ENCODE peak calls at places on chromosomes 5 and 9, in five cellular contexts. O, W, J, L and X are unnamed samples.
A peak's percentile ranks its signal among the peaks of the same experiment; 100 is the strongest.

GRCh38 chr5:19767987-19768386 is 220.0 kb downstream of the CDH18 start:
- DNase-seq in O (no peak), J (no peak), L (no peak), W (no peak), X (no peak)

GRCh38 chr5:87099246-87099914 is 168.3 kb upstream of the RASA1 start:
- DNase-seq in L (no peak), J (no peak), W (no peak), O (no peak), X (no peak)

GRCh38 chr9:131045300-131046092 is 36.5 kb downstream of the LAMC3 start:
- DNase-seq in W (peak; percentile 62), L (no peak), O (no peak), J (no peak), X (peak; percentile 19)

GRCh38 chr9:113570106-113570505 is 106.6 kb downstream of the RGS3 start:
- DNase-seq in J (no peak), L (no peak), O (peak; percentile 29), W (no peak), X (no peak)

GRCh38 chr5:82855893-82856292 is 221.3 kb downstream of the TMEM167A start:
- DNase-seq in O (no peak), W (no peak), J (no peak), L (no peak), X (peak; percentile 39)

GRCh38 chr5:75716715-75717081 is 539 bp downstream of the POC5 start:
- DNase-seq in J (no peak), L (no peak), W (peak; percentile 77), O (peak; percentile 81), X (peak; percentile 4)

GRCh38 chr5:135024956-135025729 is 8.9 kb downstream of the PITX1 start:
- DNase-seq in O (peak; percentile 51), W (peak; percentile 59), J (no peak), L (no peak), X (no peak)

GRCh38 chr5:120297621-120298020 is 166.5 kb upstream of the PRR16 start:
- DNase-seq in W (no peak), L (no peak), O (no peak), J (no peak), X (peak; percentile 5)

GRCh38 chr5:115262066-115262404 is 642 bp downstream of the PGGT1B start:
- DNase-seq in W (no peak), L (no peak), J (no peak), O (no peak), X (peak; percentile 44)

GRCh38 chr9:22189471-22189870 is 180.4 kb upstream of the CDKN2B start:
- DNase-seq in O (no peak), L (no peak), J (no peak), W (no peak), X (no peak)

GRCh38 chr5:148145916-148146315 is 22.4 kb upstream of the SPINK14 start:
- DNase-seq in J (no peak), L (no peak), O (no peak), W (no peak), X (peak; percentile 42)

GRCh38 chr9:115164511-115164974 is 46.6 kb upstream of the TNC start:
- DNase-seq in O (no peak), L (peak; percentile 14), J (peak; percentile 70), W (no peak), X (no peak)

GRCh38 chr9:130539473-130540223 is 39.7 kb upstream of the FUBP3 start:
- DNase-seq in W (no peak), L (peak; percentile 54), O (no peak), J (no peak), X (peak; percentile 80)

DNA sequence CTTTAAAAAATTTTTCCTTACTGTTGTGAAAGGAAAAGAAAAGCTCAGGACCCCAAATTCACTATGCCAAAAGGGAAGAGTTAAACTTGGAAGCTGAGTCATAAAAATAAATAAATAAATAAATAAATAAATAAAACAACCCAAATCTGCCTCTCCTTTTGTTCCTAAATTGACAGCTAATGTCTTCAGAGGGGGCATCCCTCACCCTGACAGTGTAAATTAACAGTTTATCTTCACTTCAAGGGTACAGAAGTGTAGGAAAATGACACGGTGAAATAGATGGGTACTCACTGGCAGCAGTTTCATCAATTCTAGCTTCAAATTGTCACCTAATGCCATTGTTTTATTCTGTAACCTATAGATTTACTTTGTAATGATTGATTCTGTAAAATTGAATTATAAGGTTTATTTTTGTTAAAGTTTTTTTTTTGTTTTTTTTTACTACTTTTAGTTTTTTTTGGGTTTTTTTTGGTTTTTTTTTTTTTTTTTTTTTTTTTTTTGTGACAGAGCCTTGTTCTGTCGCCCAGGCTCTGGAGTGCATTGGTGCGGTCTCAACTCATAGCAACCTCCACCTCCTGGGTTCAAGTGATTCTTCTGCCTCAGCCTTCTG is 18.5 kb upstream of the ANXA1 start:
- DNase-seq in W (no peak), L (no peak), O (no peak), J (peak; percentile 24), X (no peak)
- H3K4me3 ChIP-seq in W (peak overlapping the region; percentile 38), L (no peak overlapping the region), O (no peak overlapping the region), J (peak overlapping the region; percentile 68), X (peak overlapping the region; percentile 56)

DNA sequence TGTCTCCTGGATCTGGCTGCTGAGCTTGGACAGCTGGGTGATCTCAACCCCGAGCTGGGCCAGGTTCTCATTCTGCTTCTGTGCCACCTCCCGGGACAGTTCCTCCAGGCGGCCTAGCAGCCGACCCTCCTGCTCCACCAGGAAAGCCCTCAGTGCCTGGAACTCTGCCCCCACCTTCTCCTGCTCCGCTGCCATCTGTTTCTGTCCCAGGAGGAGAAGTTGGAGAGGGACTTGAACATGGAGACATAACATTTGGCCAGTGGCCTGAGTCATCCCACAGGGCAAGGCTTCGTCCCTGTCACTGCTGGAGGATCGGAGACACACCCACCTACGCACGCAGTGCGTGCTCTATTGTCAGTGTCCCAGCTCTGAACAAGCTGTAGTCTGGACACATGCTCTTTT is 5.1 kb downstream of the TRIM7 start:
- DNase-seq in W (no peak), O (peak; percentile 57), J (no peak), L (no peak), X (no peak)
- TF ChIP-seq CTCF in W (no peak), O (no peak), J (no peak), L (no peak), X (no peak)

GRCh38 chr5:178113141-178113787 is at the start of gene N4BP3:
- DNase-seq in W (peak; percentile 91), J (peak; percentile 68), O (peak; percentile 92), L (peak; percentile 53), X (peak; percentile 47)

GRCh38 chr5:178115136-178115834 is 2.0 kb downstream of the N4BP3 start:
- DNase-seq in L (no peak), O (no peak), W (no peak), J (no peak), X (no peak)

GRCh38 chr5:178113841-178114324 is 551 bp downstream of the N4BP3 start:
- DNase-seq in O (no peak), L (no peak), W (peak; percentile 79), J (no peak), X (no peak)

GRCh38 chr5:178115835-178116405 is 2.6 kb downstream of the N4BP3 start:
- DNase-seq in W (no peak), J (no peak), O (no peak), L (no peak), X (no peak)

GRCh38 chr5:178114325-178115135 is 1.2 kb downstream of the N4BP3 start:
- DNase-seq in L (no peak), W (peak; percentile 73), J (no peak), O (peak; percentile 88), X (no peak)
- H3K4me3 ChIP-seq in L (no peak overlapping the region), W (peak overlapping the region; percentile 56), J (peak overlapping the region; percentile 55), O (peak overlapping the region; percentile 50), X (no peak overlapping the region)

GRCh38 chr5:158123595-158123994 is 264.6 kb upstream of the CLINT1 start:
- DNase-seq in L (no peak), O (no peak), J (no peak), W (no peak), X (no peak)
- TF ChIP-seq CTCF in L (no peak), O (no peak), J (no peak), W (no peak), X (no peak)

GRCh38 chr9:91923145-91923544 is 26.9 kb downstream of the ROR2 start:
- DNase-seq in J (no peak), L (no peak), O (no peak), W (no peak), X (no peak)

GRCh38 chr9:91921371-91921770 is 28.7 kb downstream of the ROR2 start:
- DNase-seq in W (no peak), J (no peak), O (no peak), L (no peak), X (no peak)

GRCh38 chr9:91924090-91924489 is 25.9 kb downstream of the ROR2 start:
- DNase-seq in W (no peak), J (no peak), L (no peak), O (no peak), X (no peak)

GRCh38 chr9:91919621-91920020 is 30.4 kb downstream of the ROR2 start:
- DNase-seq in J (no peak), O (no peak), W (no peak), L (no peak), X (no peak)

GRCh38 chr9:91920846-91921350 is 29.1 kb downstream of the ROR2 start:
- DNase-seq in J (no peak), O (no peak), L (no peak), W (no peak), X (no peak)
- H3K4me3 ChIP-seq in J (no peak overlapping the region), O (no peak overlapping the region), L (no peak overlapping the region), W (no peak overlapping the region), X (no peak overlapping the region)